ENCODE peak calls at places on chromosomes 2 and 18, in nine cellular contexts. One of them, this sample, is unnamed.
A peak's percentile ranks its signal among the peaks of the same experiment; 100 is the strongest.

GRCh38 chr18:31942301-31942998 is 478 bp downstream of the TRAPPC8 start:
- DNase-seq in psoas muscle: peak; percentile 63
- DNase-seq in activated effector memory CD4-positive, alpha-beta T cell treated with anti-CD3 and anti-CD28 coated beads, Interleukin-2, amount 50 U/mL, for 16 hours: no peak
- DNase-seq in stimulated activated CD8-positive, alpha-beta memory T cell treated with anti-CD3 and anti-CD28 coated beads, Interleukin-7, amount 100 ng/mL, for 4 hours: peak; percentile 33
- DNase-seq in HCEC 1CT: peak; percentile 35
- DNase-seq in cardiac fibroblast: peak; percentile 54
- DNase-seq in CD4-positive, alpha-beta T cell: no peak
- DNase-seq in NCI-H1417: peak; percentile 95
- DNase-seq in ELR: peak; percentile 67
- DNase-seq in this sample: no peak

GRCh38 chr2:170843656-170844055 is 27.0 kb downstream of the GAD1 start:
- DNase-seq in stimulated activated CD8-positive, alpha-beta memory T cell treated with anti-CD3 and anti-CD28 coated beads, Interleukin-7, amount 100 ng/mL, for 4 hours: no peak
- DNase-seq in psoas muscle: no peak
- DNase-seq in ELR: peak; percentile 83
- DNase-seq in HCEC 1CT: peak; percentile 72
- DNase-seq in NCI-H1417: no peak
- DNase-seq in activated effector memory CD4-positive, alpha-beta T cell treated with anti-CD3 and anti-CD28 coated beads, Interleukin-2, amount 50 U/mL, for 16 hours: no peak
- DNase-seq in cardiac fibroblast: peak; percentile 56
- DNase-seq in CD4-positive, alpha-beta T cell: no peak
- DNase-seq in this sample: no peak

GRCh38 chr18:49652841-49653240 is 91.0 kb downstream of the LIPG start:
- DNase-seq in ELR: no peak
- DNase-seq in CD4-positive, alpha-beta T cell: no peak
- DNase-seq in stimulated activated CD8-positive, alpha-beta memory T cell treated with anti-CD3 and anti-CD28 coated beads, Interleukin-7, amount 100 ng/mL, for 4 hours: no peak
- DNase-seq in psoas muscle: no peak
- DNase-seq in NCI-H1417: no peak
- DNase-seq in cardiac fibroblast: no peak
- DNase-seq in activated effector memory CD4-positive, alpha-beta T cell treated with anti-CD3 and anti-CD28 coated beads, Interleukin-2, amount 50 U/mL, for 16 hours: no peak
- DNase-seq in HCEC 1CT: no peak
- DNase-seq in this sample: no peak

GRCh38 chr2:176455865-176456291 is 186.6 kb downstream of the MTX2 start:
- DNase-seq in activated effector memory CD4-positive, alpha-beta T cell treated with anti-CD3 and anti-CD28 coated beads, Interleukin-2, amount 50 U/mL, for 16 hours: no peak
- DNase-seq in psoas muscle: peak; percentile 76
- DNase-seq in CD4-positive, alpha-beta T cell: no peak
- DNase-seq in NCI-H1417: peak; percentile 66
- DNase-seq in ELR: peak; percentile 32
- DNase-seq in HCEC 1CT: peak; percentile 81
- DNase-seq in cardiac fibroblast: peak; percentile 72
- DNase-seq in stimulated activated CD8-positive, alpha-beta memory T cell treated with anti-CD3 and anti-CD28 coated beads, Interleukin-7, amount 100 ng/mL, for 4 hours: no peak
- DNase-seq in this sample: no peak

GRCh38 chr2:171226471-171226870 is 65.8 kb upstream of the TLK1 start:
- DNase-seq in HCEC 1CT: no peak
- DNase-seq in ELR: no peak
- DNase-seq in psoas muscle: no peak
- DNase-seq in activated effector memory CD4-positive, alpha-beta T cell treated with anti-CD3 and anti-CD28 coated beads, Interleukin-2, amount 50 U/mL, for 16 hours: no peak
- DNase-seq in CD4-positive, alpha-beta T cell: no peak
- DNase-seq in NCI-H1417: no peak
- DNase-seq in stimulated activated CD8-positive, alpha-beta memory T cell treated with anti-CD3 and anti-CD28 coated beads, Interleukin-7, amount 100 ng/mL, for 4 hours: no peak
- DNase-seq in cardiac fibroblast: no peak
- DNase-seq in this sample: no peak

GRCh38 chr2:80420530-80421208 is 116.1 kb upstream of the LRRTM1 start:
- DNase-seq in activated effector memory CD4-positive, alpha-beta T cell treated with anti-CD3 and anti-CD28 coated beads, Interleukin-2, amount 50 U/mL, for 16 hours: no peak
- DNase-seq in HCEC 1CT: no peak
- DNase-seq in CD4-positive, alpha-beta T cell: no peak
- DNase-seq in NCI-H1417: no peak
- DNase-seq in psoas muscle: no peak
- DNase-seq in ELR: no peak
- DNase-seq in stimulated activated CD8-positive, alpha-beta memory T cell treated with anti-CD3 and anti-CD28 coated beads, Interleukin-7, amount 100 ng/mL, for 4 hours: no peak
- DNase-seq in cardiac fibroblast: no peak
- DNase-seq in this sample: no peak

GRCh38 chr2:121519732-121520640 is 10.7 kb upstream of the RNU4ATAC start:
- DNase-seq in stimulated activated CD8-positive, alpha-beta memory T cell treated with anti-CD3 and anti-CD28 coated beads, Interleukin-7, amount 100 ng/mL, for 4 hours: no peak
- DNase-seq in CD4-positive, alpha-beta T cell: no peak
- DNase-seq in ELR: no peak
- DNase-seq in cardiac fibroblast: no peak
- DNase-seq in psoas muscle: peak; percentile 48
- DNase-seq in NCI-H1417: no peak
- DNase-seq in activated effector memory CD4-positive, alpha-beta T cell treated with anti-CD3 and anti-CD28 coated beads, Interleukin-2, amount 50 U/mL, for 16 hours: no peak
- DNase-seq in HCEC 1CT: no peak
- DNase-seq in this sample: no peak

GRCh38 chr2:11582526-11583202 is 48.8 kb downstream of the GREB1 start:
- DNase-seq in CD4-positive, alpha-beta T cell: peak; percentile 46
- DNase-seq in ELR: peak; percentile 54
- DNase-seq in psoas muscle: peak; percentile 89
- DNase-seq in cardiac fibroblast: peak; percentile 54
- DNase-seq in activated effector memory CD4-positive, alpha-beta T cell treated with anti-CD3 and anti-CD28 coated beads, Interleukin-2, amount 50 U/mL, for 16 hours: peak; percentile 86
- DNase-seq in stimulated activated CD8-positive, alpha-beta memory T cell treated with anti-CD3 and anti-CD28 coated beads, Interleukin-7, amount 100 ng/mL, for 4 hours: peak; percentile 14
- DNase-seq in HCEC 1CT: peak; percentile 35
- DNase-seq in NCI-H1417: peak; percentile 81
- DNase-seq in this sample: peak; percentile 58

GRCh38 chr2:82007051-82007664 is 1702.6 kb upstream of the LRRTM1 start:
- DNase-seq in stimulated activated CD8-positive, alpha-beta memory T cell treated with anti-CD3 and anti-CD28 coated beads, Interleukin-7, amount 100 ng/mL, for 4 hours: no peak
- DNase-seq in psoas muscle: no peak
- DNase-seq in NCI-H1417: no peak
- DNase-seq in ELR: peak; percentile 43
- DNase-seq in HCEC 1CT: no peak
- DNase-seq in CD4-positive, alpha-beta T cell: no peak
- DNase-seq in cardiac fibroblast: no peak
- DNase-seq in activated effector memory CD4-positive, alpha-beta T cell treated with anti-CD3 and anti-CD28 coated beads, Interleukin-2, amount 50 U/mL, for 16 hours: no peak
- DNase-seq in this sample: no peak

GRCh38 chr2:225113356-225114015 is 71.2 kb upstream of the DOCK10 start:
- DNase-seq in cardiac fibroblast: no peak
- DNase-seq in CD4-positive, alpha-beta T cell: no peak
- DNase-seq in NCI-H1417: no peak
- DNase-seq in HCEC 1CT: peak; percentile 19
- DNase-seq in stimulated activated CD8-positive, alpha-beta memory T cell treated with anti-CD3 and anti-CD28 coated beads, Interleukin-7, amount 100 ng/mL, for 4 hours: no peak
- DNase-seq in ELR: no peak
- DNase-seq in psoas muscle: no peak
- DNase-seq in activated effector memory CD4-positive, alpha-beta T cell treated with anti-CD3 and anti-CD28 coated beads, Interleukin-2, amount 50 U/mL, for 16 hours: no peak
- DNase-seq in this sample: no peak

GRCh38 chr2:106638043-106638442 is 150.9 kb downstream of the CD8B2 start:
- DNase-seq in stimulated activated CD8-positive, alpha-beta memory T cell treated with anti-CD3 and anti-CD28 coated beads, Interleukin-7, amount 100 ng/mL, for 4 hours: no peak
- DNase-seq in ELR: peak; percentile 22
- DNase-seq in CD4-positive, alpha-beta T cell: no peak
- DNase-seq in activated effector memory CD4-positive, alpha-beta T cell treated with anti-CD3 and anti-CD28 coated beads, Interleukin-2, amount 50 U/mL, for 16 hours: no peak
- DNase-seq in psoas muscle: no peak
- DNase-seq in NCI-H1417: peak; percentile 4
- DNase-seq in HCEC 1CT: no peak
- DNase-seq in cardiac fibroblast: peak; percentile 41
- DNase-seq in this sample: no peak

GRCh38 chr2:96604104-96604503 is 34.0 kb downstream of the KANSL3 start:
- DNase-seq in CD4-positive, alpha-beta T cell: no peak
- DNase-seq in cardiac fibroblast: no peak
- DNase-seq in psoas muscle: no peak
- DNase-seq in HCEC 1CT: no peak
- DNase-seq in activated effector memory CD4-positive, alpha-beta T cell treated with anti-CD3 and anti-CD28 coated beads, Interleukin-2, amount 50 U/mL, for 16 hours: no peak
- DNase-seq in NCI-H1417: no peak
- DNase-seq in stimulated activated CD8-positive, alpha-beta memory T cell treated with anti-CD3 and anti-CD28 coated beads, Interleukin-7, amount 100 ng/mL, for 4 hours: no peak
- DNase-seq in ELR: peak; percentile 24
- DNase-seq in this sample: no peak

GRCh38 chr2:47129191-47129711 is 25.9 kb downstream of the STPG4 start:
- DNase-seq in stimulated activated CD8-positive, alpha-beta memory T cell treated with anti-CD3 and anti-CD28 coated beads, Interleukin-7, amount 100 ng/mL, for 4 hours: no peak
- DNase-seq in HCEC 1CT: no peak
- DNase-seq in activated effector memory CD4-positive, alpha-beta T cell treated with anti-CD3 and anti-CD28 coated beads, Interleukin-2, amount 50 U/mL, for 16 hours: no peak
- DNase-seq in CD4-positive, alpha-beta T cell: no peak
- DNase-seq in psoas muscle: no peak
- DNase-seq in NCI-H1417: no peak
- DNase-seq in ELR: no peak
- DNase-seq in cardiac fibroblast: no peak
- DNase-seq in this sample: no peak

GRCh38 chr2:74583504-74583903 is 29.0 kb downstream of the DOK1 start:
- DNase-seq in NCI-H1417: no peak
- DNase-seq in HCEC 1CT: peak; percentile 68
- DNase-seq in CD4-positive, alpha-beta T cell: no peak
- DNase-seq in stimulated activated CD8-positive, alpha-beta memory T cell treated with anti-CD3 and anti-CD28 coated beads, Interleukin-7, amount 100 ng/mL, for 4 hours: no peak
- DNase-seq in cardiac fibroblast: peak; percentile 82
- DNase-seq in ELR: peak; percentile 74
- DNase-seq in activated effector memory CD4-positive, alpha-beta T cell treated with anti-CD3 and anti-CD28 coated beads, Interleukin-2, amount 50 U/mL, for 16 hours: no peak
- DNase-seq in psoas muscle: no peak
- DNase-seq in this sample: no peak

GRCh38 chr2:237154894-237155851 is 69.5 kb downstream of the COPS8 start:
- DNase-seq in stimulated activated CD8-positive, alpha-beta memory T cell treated with anti-CD3 and anti-CD28 coated beads, Interleukin-7, amount 100 ng/mL, for 4 hours: no peak
- DNase-seq in CD4-positive, alpha-beta T cell: no peak
- DNase-seq in activated effector memory CD4-positive, alpha-beta T cell treated with anti-CD3 and anti-CD28 coated beads, Interleukin-2, amount 50 U/mL, for 16 hours: no peak
- DNase-seq in ELR: no peak
- DNase-seq in HCEC 1CT: no peak
- DNase-seq in cardiac fibroblast: no peak
- DNase-seq in NCI-H1417: no peak
- DNase-seq in psoas muscle: no peak
- DNase-seq in this sample: no peak

GRCh38 chr2:144629937-144630336 is 110.0 kb upstream of the ZEB2 start:
- DNase-seq in activated effector memory CD4-positive, alpha-beta T cell treated with anti-CD3 and anti-CD28 coated beads, Interleukin-2, amount 50 U/mL, for 16 hours: no peak
- DNase-seq in ELR: no peak
- DNase-seq in stimulated activated CD8-positive, alpha-beta memory T cell treated with anti-CD3 and anti-CD28 coated beads, Interleukin-7, amount 100 ng/mL, for 4 hours: no peak
- DNase-seq in psoas muscle: no peak
- DNase-seq in cardiac fibroblast: peak; percentile 30
- DNase-seq in NCI-H1417: no peak
- DNase-seq in HCEC 1CT: no peak
- DNase-seq in CD4-positive, alpha-beta T cell: no peak
- DNase-seq in this sample: no peak

GRCh38 chr2:47346107-47346506 is 56.8 kb upstream of the MSH2 start:
- DNase-seq in NCI-H1417: peak; percentile 58
- DNase-seq in activated effector memory CD4-positive, alpha-beta T cell treated with anti-CD3 and anti-CD28 coated beads, Interleukin-2, amount 50 U/mL, for 16 hours: no peak
- DNase-seq in stimulated activated CD8-positive, alpha-beta memory T cell treated with anti-CD3 and anti-CD28 coated beads, Interleukin-7, amount 100 ng/mL, for 4 hours: no peak
- DNase-seq in ELR: no peak
- DNase-seq in psoas muscle: no peak
- DNase-seq in cardiac fibroblast: no peak
- DNase-seq in CD4-positive, alpha-beta T cell: no peak
- DNase-seq in HCEC 1CT: no peak
- DNase-seq in this sample: no peak

GRCh38 chr2:232331071-232331470 is 47.5 kb upstream of the ALPP start:
- DNase-seq in cardiac fibroblast: no peak
- DNase-seq in stimulated activated CD8-positive, alpha-beta memory T cell treated with anti-CD3 and anti-CD28 coated beads, Interleukin-7, amount 100 ng/mL, for 4 hours: no peak
- DNase-seq in NCI-H1417: no peak
- DNase-seq in psoas muscle: peak; percentile 73
- DNase-seq in HCEC 1CT: no peak
- DNase-seq in activated effector memory CD4-positive, alpha-beta T cell treated with anti-CD3 and anti-CD28 coated beads, Interleukin-2, amount 50 U/mL, for 16 hours: peak; percentile 56
- DNase-seq in CD4-positive, alpha-beta T cell: no peak
- DNase-seq in ELR: no peak
- DNase-seq in this sample: no peak

GRCh38 chr2:22902662-22903165 is 482.3 kb upstream of the KLHL29 start:
- DNase-seq in CD4-positive, alpha-beta T cell: no peak
- DNase-seq in NCI-H1417: no peak
- DNase-seq in HCEC 1CT: no peak
- DNase-seq in ELR: no peak
- DNase-seq in activated effector memory CD4-positive, alpha-beta T cell treated with anti-CD3 and anti-CD28 coated beads, Interleukin-2, amount 50 U/mL, for 16 hours: no peak
- DNase-seq in psoas muscle: no peak
- DNase-seq in cardiac fibroblast: no peak
- DNase-seq in stimulated activated CD8-positive, alpha-beta memory T cell treated with anti-CD3 and anti-CD28 coated beads, Interleukin-7, amount 100 ng/mL, for 4 hours: no peak
- DNase-seq in this sample: no peak

GRCh38 chr18:75003764-75004690 is 204.9 kb downstream of the PTGR3 start:
- DNase-seq in NCI-H1417: no peak
- DNase-seq in cardiac fibroblast: peak; percentile 27
- DNase-seq in CD4-positive, alpha-beta T cell: no peak
- DNase-seq in ELR: no peak
- DNase-seq in HCEC 1CT: no peak
- DNase-seq in activated effector memory CD4-positive, alpha-beta T cell treated with anti-CD3 and anti-CD28 coated beads, Interleukin-2, amount 50 U/mL, for 16 hours: no peak
- DNase-seq in stimulated activated CD8-positive, alpha-beta memory T cell treated with anti-CD3 and anti-CD28 coated beads, Interleukin-7, amount 100 ng/mL, for 4 hours: no peak
- DNase-seq in psoas muscle: no peak
- DNase-seq in this sample: no peak

GRCh38 chr2:230716588-230716987 is 3.9 kb downstream of the CAB39 start:
- DNase-seq in ELR: no peak
- DNase-seq in cardiac fibroblast: no peak
- DNase-seq in stimulated activated CD8-positive, alpha-beta memory T cell treated with anti-CD3 and anti-CD28 coated beads, Interleukin-7, amount 100 ng/mL, for 4 hours: no peak
- DNase-seq in activated effector memory CD4-positive, alpha-beta T cell treated with anti-CD3 and anti-CD28 coated beads, Interleukin-2, amount 50 U/mL, for 16 hours: no peak
- DNase-seq in HCEC 1CT: no peak
- DNase-seq in psoas muscle: no peak
- DNase-seq in CD4-positive, alpha-beta T cell: no peak
- DNase-seq in NCI-H1417: no peak
- DNase-seq in this sample: no peak

GRCh38 chr18:67926929-67927864 is 410.7 kb upstream of the DSEL start:
- DNase-seq in NCI-H1417: no peak
- DNase-seq in activated effector memory CD4-positive, alpha-beta T cell treated with anti-CD3 and anti-CD28 coated beads, Interleukin-2, amount 50 U/mL, for 16 hours: no peak
- DNase-seq in HCEC 1CT: no peak
- DNase-seq in psoas muscle: no peak
- DNase-seq in cardiac fibroblast: no peak
- DNase-seq in CD4-positive, alpha-beta T cell: no peak
- DNase-seq in ELR: no peak
- DNase-seq in stimulated activated CD8-positive, alpha-beta memory T cell treated with anti-CD3 and anti-CD28 coated beads, Interleukin-7, amount 100 ng/mL, for 4 hours: no peak
- DNase-seq in this sample: no peak

GRCh38 chr18:63320690-63321265 is 1.2 kb upstream of the BCL2 start:
- DNase-seq in CD4-positive, alpha-beta T cell: peak; percentile 21
- DNase-seq in psoas muscle: peak; percentile 61
- DNase-seq in activated effector memory CD4-positive, alpha-beta T cell treated with anti-CD3 and anti-CD28 coated beads, Interleukin-2, amount 50 U/mL, for 16 hours: peak; percentile 78
- DNase-seq in cardiac fibroblast: peak; percentile 45
- DNase-seq in HCEC 1CT: peak; percentile 23
- DNase-seq in ELR: no peak
- DNase-seq in NCI-H1417: peak; percentile 93
- DNase-seq in stimulated activated CD8-positive, alpha-beta memory T cell treated with anti-CD3 and anti-CD28 coated beads, Interleukin-7, amount 100 ng/mL, for 4 hours: peak; percentile 56
- DNase-seq in this sample: no peak

GRCh38 chr18:76468345-76469275 is 26.4 kb downstream of the ZNF516 start:
- DNase-seq in psoas muscle: no peak
- DNase-seq in NCI-H1417: no peak
- DNase-seq in ELR: no peak
- DNase-seq in stimulated activated CD8-positive, alpha-beta memory T cell treated with anti-CD3 and anti-CD28 coated beads, Interleukin-7, amount 100 ng/mL, for 4 hours: no peak
- DNase-seq in cardiac fibroblast: no peak
- DNase-seq in CD4-positive, alpha-beta T cell: no peak
- DNase-seq in activated effector memory CD4-positive, alpha-beta T cell treated with anti-CD3 and anti-CD28 coated beads, Interleukin-2, amount 50 U/mL, for 16 hours: no peak
- DNase-seq in HCEC 1CT: no peak
- DNase-seq in this sample: no peak

This sample was measured in CD8-positive, alpha-beta T cell.